ENCODE peak calls at places on chromosomes 2 and 18, in four cellular contexts. Y is SK-N-SH, C is transverse colon, F is GM12878. O is an unnamed sample.

GRCh38 chr18:13700153-13700552 is 26.2 kb downstream of the FAM210A start:
- DNase-seq in Y (no peak), C (no peak), F (no peak), O (no peak)

GRCh38 chr18:30177056-30177455 is 865.5 kb downstream of the DSC3 start:
- DNase-seq in Y (no peak), C (no peak), F (no peak), O (no peak)

GRCh38 chr2:240529344-240529999 is 28.3 kb downstream of the ANKMY1 start:
- DNase-seq in Y (no peak), C (no peak), F (no peak), O (no peak)

GRCh38 chr2:196153480-196153879 is 17.9 kb downstream of the STK17B start:
- DNase-seq in Y (no peak), C (no peak), F (no peak), O (no peak)

GRCh38 chr2:124530203-124530602 is 505.1 kb downstream of the CNTNAP5 start:
- DNase-seq in Y (no peak), C (no peak), F (no peak), O (no peak)

GRCh38 chr2:196201229-196201998 is 30.0 kb upstream of the STK17B start:
- DNase-seq in Y (no peak), C (no peak), F (no peak), O (no peak)

GRCh38 chr2:14693874-14694273 is 61.4 kb downstream of the LRATD1 start:
- DNase-seq in Y (no peak), C (no peak), F (no peak), O (no peak)

GRCh38 chr2:68745006-68745405 is 10.4 kb downstream of the ARHGAP25 start:
- DNase-seq in Y (no peak), C (no peak), F (no peak), O (no peak)

GRCh38 chr2:111701798-111702118 is 182.2 kb downstream of the ANAPC1 start:
- DNase-seq in Y (no peak), C (no peak), F (no peak), O (no peak)

GRCh38 chr2:128312411-128312810 is 6.3 kb downstream of the HS6ST1 start:
- DNase-seq in Y (peak), C (no peak), F (no peak), O (no peak)

GRCh38 chr2:14628906-14629305 is 3.6 kb upstream of the LRATD1 start:
- DNase-seq in Y (no peak), C (peak), F (no peak), O (no peak)

GRCh38 chr18:49778826-49779465 is 34.4 kb downstream of the ACAA2 start:
- DNase-seq in Y (no peak), C (no peak), F (peak), O (no peak)

GRCh38 chr2:74014813-74015212 is 30.1 kb downstream of the TET3 start:
- DNase-seq in Y (no peak), C (no peak), F (no peak), O (no peak)

GRCh38 chr18:60413944-60414547 is 41.5 kb upstream of the MC4R start:
- DNase-seq in Y (no peak), C (peak), F (no peak), O (no peak)

GRCh38 chr2:768484-768883 is 91.3 kb upstream of the TMEM18 start:
- DNase-seq in Y (no peak), C (no peak), F (no peak), O (no peak)

GRCh38 chr2:37376421-37377186 is 32.2 kb downstream of the QPCT start:
- DNase-seq in Y (no peak), C (peak), F (peak), O (no peak)

GRCh38 chr2:134127496-134127895 is 126.4 kb upstream of the MGAT5 start:
- DNase-seq in Y (no peak), C (no peak), F (no peak), O (no peak)

GRCh38 chr2:79530443-79530842 is 17.6 kb downstream of the CTNNA2 start:
- DNase-seq in Y (no peak), C (no peak), F (no peak), O (no peak)

GRCh38 chr2:120605231-120605935 is 130.3 kb upstream of the GLI2 start:
- DNase-seq in Y (no peak), C (no peak), F (no peak), O (no peak)

GRCh38 chr2:196331143-196331542 is 159.8 kb upstream of the STK17B start:
- DNase-seq in Y (no peak), C (peak), F (no peak), O (no peak)

GRCh38 chr2:161170917-161171594 is 10.8 kb downstream of the TANK start:
- DNase-seq in Y (no peak), C (no peak), F (no peak), O (no peak)

GRCh38 chr2:108364676-108365297 is 13.0 kb upstream of the SULT1C4 start:
- DNase-seq in Y (no peak), C (no peak), F (no peak), O (no peak)

GRCh38 chr2:226427538-226428307 is 371.9 kb downstream of the IRS1 start:
- DNase-seq in Y (peak), C (no peak), F (no peak), O (no peak)

GRCh38 chr2:188307850-188308283 is 16.2 kb downstream of the GULP1 start:
- DNase-seq in Y (peak), C (no peak), F (no peak), O (no peak)

GRCh38 chr2:168801961-168802824 is at the start of gene NOSTRIN:
- DNase-seq in Y (no peak), C (peak), F (no peak), O (no peak)

GRCh38 chr18:22311301-22311700 is 106.4 kb downstream of the CTAGE1 start:
- DNase-seq in Y (no peak), C (no peak), F (no peak), O (no peak)

GRCh38 chr18:8800445-8800844 is 95.1 kb downstream of the MTCL1 start:
- DNase-seq in Y (no peak), C (no peak), F (no peak), O (no peak)

GRCh38 chr18:27005589-27005988 is 140.1 kb upstream of the AQP4 start:
- DNase-seq in Y (peak), C (no peak), F (no peak), O (no peak)

GRCh38 chr2:916935-917334 is 33.7 kb upstream of the SNTG2 start:
- DNase-seq in Y (no peak), C (no peak), F (no peak), O (no peak)

GRCh38 chr2:165293439-165294420 is 54.5 kb downstream of the SCN2A start:
- DNase-seq in Y (peak), C (peak), F (peak), O (no peak)

GRCh38 chr2:31430439-31431165 is 16.1 kb upstream of the XDH start:
- DNase-seq in Y (no peak), C (no peak), F (no peak), O (no peak)

GRCh38 chr2:240126731-240127130 is 9.4 kb downstream of the COPS9 start:
- DNase-seq in Y (no peak), C (no peak), F (no peak), O (no peak)

GRCh38 chr2:207528980-207529329 is 807 bp upstream of the CREB1 start:
- DNase-seq in Y (no peak), C (peak), F (no peak), O (peak)

GRCh38 chr2:146540271-146540932 is 1304.4 kb upstream of the ACVR2A start:
- DNase-seq in Y (no peak), C (no peak), F (no peak), O (no peak)

GRCh38 chr2:241945311-241945710 is 75.8 kb downstream of the RTP5 start:
- DNase-seq in Y (no peak), C (no peak), F (no peak), O (peak)

GRCh38 chr2:171706152-171706803 is 19.0 kb downstream of the DYNC1I2 start:
- DNase-seq in Y (peak), C (no peak), F (no peak), O (no peak)

GRCh38 chr2:34401186-34401585 is 802.1 kb upstream of the FAM98A start:
- DNase-seq in Y (no peak), C (no peak), F (no peak), O (no peak)

GRCh38 chr18:76941284-76941683 is 118.9 kb downstream of the ZNF236 start:
- DNase-seq in Y (no peak), C (no peak), F (no peak), O (no peak)
- H3K27ac ChIP-seq in Y (no peak), C (no peak), F (no peak), O (no peak)

GRCh38 chr18:62061812-62062211 is 125.0 kb downstream of the PIGN start:
- DNase-seq in Y (no peak), C (no peak), F (no peak), O (no peak)
- TF ChIP-seq POLR2AphosphoS5 in Y (no peak), C (no peak), F (no peak), O (no peak)

GRCh38 chr2:219543596-219544358 is at the start of the genes CHPF and TMEM198:
- DNase-seq in Y (peak), C (peak), F (peak), O (peak)
- TF ChIP-seq EP300 in Y (no peak), C (no peak), F (no peak), O (peak)

GRCh38 chr2:66888246-66888645 is 453.3 kb downstream of the MEIS1 start:
- DNase-seq in Y (no peak), C (no peak), F (no peak), O (no peak)
- H3K27ac ChIP-seq in Y (no peak), C (peak), F (no peak), O (no peak)

DNA sequence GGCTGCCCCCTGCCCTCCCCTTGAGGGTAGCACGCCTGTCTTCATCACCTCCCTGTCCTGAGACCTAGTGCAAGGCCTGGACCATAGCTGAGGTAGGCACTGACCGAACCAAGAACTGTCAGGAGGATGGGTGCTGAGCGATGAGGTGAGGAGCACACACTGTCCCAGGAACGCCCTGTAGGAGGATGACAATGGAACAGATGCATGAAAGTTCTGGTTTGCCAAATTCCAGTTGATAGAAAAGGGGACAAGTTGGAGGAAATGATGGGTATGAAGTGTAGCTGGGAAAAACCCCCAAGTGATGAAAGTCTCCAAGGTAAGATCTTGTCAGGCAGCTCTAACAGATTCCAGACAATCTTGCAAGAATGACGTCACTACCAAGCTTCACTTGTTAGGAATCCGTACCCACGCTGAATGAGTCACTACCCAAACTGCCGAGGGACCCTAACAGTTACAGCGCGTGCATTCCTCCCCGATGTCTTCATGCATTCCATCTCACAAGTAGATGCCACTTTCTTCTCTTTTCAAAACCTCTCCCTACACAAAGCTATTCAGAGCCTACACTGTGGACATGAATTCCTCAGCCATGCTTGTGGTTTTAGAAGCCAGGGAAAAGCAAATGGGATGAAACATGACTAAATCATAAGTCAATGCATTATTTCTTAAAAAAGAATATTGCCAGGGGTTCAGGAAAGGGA is 27.6 kb downstream of the MRPL33 start:
- DNase-seq in Y (no peak), C (peak), F (no peak), O (no peak)
- TF ChIP-seq POLR2AphosphoS5 in Y (peak), C (peak), F (no peak), O (no peak)

GRCh38 chr18:11908182-11909080 is at the start of gene MPPE1:
- DNase-seq in Y (peak), C (peak), F (peak), O (peak)
- TF ChIP-seq EP300 in Y (no peak), C (no peak), F (no peak), O (no peak)

GRCh38 chr2:190881074-190881479 is 456 bp downstream of the GLS start:
- DNase-seq in Y (peak), C (no peak), F (no peak), O (no peak)
- H3K27ac ChIP-seq in Y (peak), C (peak), F (peak), O (peak)

DNA sequence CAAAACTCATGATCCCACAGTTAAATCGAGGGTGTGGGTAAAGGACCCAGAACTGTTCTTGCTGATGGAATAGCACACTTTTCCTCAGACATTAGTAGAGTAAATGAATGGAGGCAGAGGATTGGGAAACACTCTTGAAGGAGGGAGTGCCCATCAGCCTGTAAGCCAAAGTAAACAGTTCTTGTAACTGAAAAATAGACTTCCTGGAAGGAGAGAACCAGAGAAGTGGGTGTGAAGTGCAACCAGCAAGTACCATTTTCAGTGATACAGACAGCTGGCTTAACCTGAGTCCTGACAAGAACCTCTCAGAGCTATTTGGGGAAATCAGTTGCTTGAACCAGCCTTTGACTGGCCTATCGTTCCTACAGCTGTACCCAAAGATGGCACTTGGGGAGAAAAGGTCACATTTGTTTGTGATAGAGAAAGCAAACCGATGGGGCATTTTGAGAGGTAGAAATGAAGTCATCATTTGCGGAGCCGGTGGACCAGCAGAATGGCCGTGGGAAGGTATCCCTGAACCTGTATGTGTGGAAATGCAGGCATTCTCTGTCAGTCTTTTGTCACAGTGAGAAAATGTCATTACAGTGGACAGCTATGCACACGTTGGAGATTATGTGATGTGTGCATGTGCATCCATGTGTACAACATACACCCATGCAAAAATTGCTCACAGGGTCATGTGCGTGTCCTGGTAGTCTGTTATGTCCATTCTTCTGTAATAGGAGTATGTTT is 17.7 kb downstream of the CRIM1 start:
- DNase-seq in Y (no peak), C (peak), F (no peak), O (peak)
- TF ChIP-seq POLR2AphosphoS5 in Y (peak), C (peak), F (no peak), O (peak)

GRCh38 chr2:156565066-156565710 is 129.0 kb downstream of the GPD2 start:
- DNase-seq in Y (no peak), C (no peak), F (no peak), O (no peak)

GRCh38 chr2:156563994-156564753 is 128.0 kb downstream of the GPD2 start:
- DNase-seq in Y (no peak), C (no peak), F (no peak), O (no peak)

GRCh38 chr2:156561326-156561725 is 125.1 kb downstream of the GPD2 start:
- DNase-seq in Y (no peak), C (no peak), F (no peak), O (no peak)

DNA sequence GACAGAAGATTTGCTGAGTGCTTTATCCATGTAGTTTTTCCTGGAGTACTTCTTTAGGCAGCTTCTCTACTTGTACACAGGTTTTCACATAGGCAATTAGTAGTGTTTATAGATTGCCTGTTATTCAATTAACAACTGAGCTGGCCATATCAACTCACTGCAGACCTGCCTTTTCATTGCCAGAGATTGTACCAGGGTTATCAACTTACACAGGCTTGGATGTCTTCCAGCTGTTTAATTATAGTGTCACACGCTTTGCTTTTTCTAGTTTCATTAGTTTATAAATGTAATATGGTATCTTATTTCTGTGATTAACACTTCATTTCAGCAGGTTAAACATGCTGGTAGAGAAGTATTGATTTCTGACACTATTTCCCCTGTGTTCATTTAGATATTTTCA is 126.0 kb downstream of the GPD2 start:
- DNase-seq in Y (no peak), C (no peak), F (no peak), O (no peak)
- TF ChIP-seq EP300 in Y (no peak), C (no peak), F (no peak), O (no peak)

DNA sequence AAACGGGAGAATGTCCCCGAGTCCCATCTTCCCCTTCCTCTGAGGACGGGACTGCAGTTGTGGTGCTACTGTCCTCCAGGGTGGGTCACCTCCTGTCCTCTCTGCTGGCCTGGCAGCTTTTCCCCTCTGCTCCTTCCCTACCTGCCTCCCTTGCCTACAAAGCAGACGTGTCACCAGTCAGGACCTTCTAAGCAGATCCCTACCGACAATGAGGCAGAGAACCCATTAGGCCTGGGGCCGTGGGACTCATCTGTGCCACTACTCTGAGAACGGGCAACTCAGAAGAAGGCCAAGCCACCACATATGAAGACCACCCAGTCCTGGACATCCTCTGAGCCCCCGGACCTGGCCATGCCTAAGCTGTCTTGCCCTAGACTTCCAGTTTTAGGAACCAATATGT is 103.0 kb upstream of the TEX51 start:
- DNase-seq in Y (no peak), C (no peak), F (no peak), O (no peak)
- H3K27ac ChIP-seq in Y (no peak), C (no peak), F (no peak), O (no peak)

O was measured in upper lobe of left lung.